ENCODE peak calls at places on chromosomes 11 and 22, in ten cellular contexts. One of them, this sample, is unnamed.

GRCh38 chr11:61908730-61909622 is 8.4 kb downstream of the RAB3IL1 start:
- DNase-seq in upper lobe of left lung: no peak
- DNase-seq in transverse colon: peak
- DNase-seq in sigmoid colon: peak
- DNase-seq in ovary: peak
- DNase-seq in K562: peak
- DNase-seq in esophagus muscularis mucosa: no peak
- DNase-seq in tibial nerve: no peak
- DNase-seq in GM12878: no peak
- DNase-seq in A549: no peak
- DNase-seq in this sample: no peak

GRCh38 chr11:488992-489391 is 18.1 kb downstream of the RNH1 start:
- DNase-seq in ovary: no peak
- DNase-seq in sigmoid colon: no peak
- DNase-seq in esophagus muscularis mucosa: no peak
- DNase-seq in GM12878: no peak
- DNase-seq in A549: no peak
- DNase-seq in transverse colon: peak
- DNase-seq in upper lobe of left lung: peak
- DNase-seq in K562: no peak
- DNase-seq in tibial nerve: no peak
- DNase-seq in this sample: no peak

GRCh38 chr11:118633979-118634378 is 26.6 kb downstream of the PHLDB1 start:
- DNase-seq in transverse colon: no peak
- DNase-seq in GM12878: no peak
- DNase-seq in sigmoid colon: no peak
- DNase-seq in esophagus muscularis mucosa: no peak
- DNase-seq in K562: peak
- DNase-seq in A549: no peak
- DNase-seq in tibial nerve: no peak
- DNase-seq in upper lobe of left lung: no peak
- DNase-seq in ovary: no peak
- DNase-seq in this sample: no peak

GRCh38 chr22:20267441-20268288 is 453 bp downstream of the RTN4R start:
- DNase-seq in esophagus muscularis mucosa: no peak
- DNase-seq in transverse colon: peak
- DNase-seq in ovary: peak
- DNase-seq in upper lobe of left lung: peak
- DNase-seq in sigmoid colon: no peak
- DNase-seq in tibial nerve: no peak
- DNase-seq in GM12878: no peak
- DNase-seq in A549: peak
- DNase-seq in K562: peak
- DNase-seq in this sample: peak

GRCh38 chr22:38513063-38513462 is 7.0 kb upstream of the DDX17 start:
- DNase-seq in esophagus muscularis mucosa: no peak
- DNase-seq in transverse colon: peak
- DNase-seq in tibial nerve: no peak
- DNase-seq in GM12878: no peak
- DNase-seq in K562: peak
- DNase-seq in A549: no peak
- DNase-seq in sigmoid colon: no peak
- DNase-seq in upper lobe of left lung: no peak
- DNase-seq in ovary: no peak
- DNase-seq in this sample: no peak

GRCh38 chr11:469684-470667 is 19.9 kb downstream of the PTDSS2 start:
- DNase-seq in sigmoid colon: peak
- DNase-seq in upper lobe of left lung: peak
- DNase-seq in K562: no peak
- DNase-seq in A549: peak
- DNase-seq in esophagus muscularis mucosa: no peak
- DNase-seq in GM12878: no peak
- DNase-seq in ovary: peak
- DNase-seq in tibial nerve: peak
- DNase-seq in transverse colon: peak
- DNase-seq in this sample: peak

GRCh38 chr11:119148855-119149370 is at the start of gene ABCG4:
- DNase-seq in K562: peak
- DNase-seq in ovary: no peak
- DNase-seq in A549: no peak
- DNase-seq in esophagus muscularis mucosa: no peak
- DNase-seq in upper lobe of left lung: peak
- DNase-seq in sigmoid colon: no peak
- DNase-seq in GM12878: no peak
- DNase-seq in transverse colon: no peak
- DNase-seq in tibial nerve: no peak
- DNase-seq in this sample: peak

GRCh38 chr11:47236482-47236881 is 12.1 kb downstream of the ACP2 start:
- DNase-seq in ovary: no peak
- DNase-seq in tibial nerve: no peak
- DNase-seq in A549: no peak
- DNase-seq in K562: no peak
- DNase-seq in GM12878: no peak
- DNase-seq in upper lobe of left lung: no peak
- DNase-seq in sigmoid colon: no peak
- DNase-seq in esophagus muscularis mucosa: no peak
- DNase-seq in transverse colon: no peak
- DNase-seq in this sample: no peak

GRCh38 chr11:102757823-102758549 is 22.4 kb downstream of the MMP10 start:
- DNase-seq in GM12878: no peak
- DNase-seq in ovary: no peak
- DNase-seq in tibial nerve: no peak
- DNase-seq in transverse colon: no peak
- DNase-seq in sigmoid colon: no peak
- DNase-seq in K562: no peak
- DNase-seq in A549: no peak
- DNase-seq in upper lobe of left lung: no peak
- DNase-seq in esophagus muscularis mucosa: no peak
- DNase-seq in this sample: no peak

GRCh38 chr11:92070026-92070889 is 154.4 kb upstream of the FAT3 start:
- DNase-seq in upper lobe of left lung: no peak
- DNase-seq in transverse colon: no peak
- DNase-seq in K562: no peak
- DNase-seq in ovary: no peak
- DNase-seq in sigmoid colon: no peak
- DNase-seq in esophagus muscularis mucosa: no peak
- DNase-seq in tibial nerve: no peak
- DNase-seq in GM12878: no peak
- DNase-seq in A549: no peak
- DNase-seq in this sample: no peak

GRCh38 chr22:36977401-36977861 is 41.8 kb downstream of the TST start:
- DNase-seq in sigmoid colon: peak
- DNase-seq in ovary: peak
- DNase-seq in A549: peak
- DNase-seq in GM12878: peak
- DNase-seq in transverse colon: peak
- DNase-seq in esophagus muscularis mucosa: no peak
- DNase-seq in K562: peak
- DNase-seq in tibial nerve: peak
- DNase-seq in upper lobe of left lung: peak
- DNase-seq in this sample: peak

GRCh38 chr22:37818397-37819099 is 4.6 kb upstream of the GALR3 start:
- DNase-seq in tibial nerve: no peak
- DNase-seq in GM12878: no peak
- DNase-seq in upper lobe of left lung: peak
- DNase-seq in transverse colon: peak
- DNase-seq in A549: no peak
- DNase-seq in esophagus muscularis mucosa: no peak
- DNase-seq in K562: no peak
- DNase-seq in ovary: peak
- DNase-seq in sigmoid colon: peak
- DNase-seq in this sample: peak

GRCh38 chr11:47533690-47534135 is 19.2 kb downstream of the CELF1 start:
- DNase-seq in tibial nerve: no peak
- DNase-seq in transverse colon: no peak
- DNase-seq in sigmoid colon: no peak
- DNase-seq in esophagus muscularis mucosa: no peak
- DNase-seq in K562: no peak
- DNase-seq in A549: no peak
- DNase-seq in upper lobe of left lung: no peak
- DNase-seq in GM12878: no peak
- DNase-seq in ovary: no peak
- DNase-seq in this sample: no peak

GRCh38 chr11:12120031-12121008 is 9.9 kb downstream of the MICAL2 start:
- DNase-seq in upper lobe of left lung: no peak
- DNase-seq in transverse colon: no peak
- DNase-seq in A549: no peak
- DNase-seq in tibial nerve: no peak
- DNase-seq in sigmoid colon: no peak
- DNase-seq in GM12878: no peak
- DNase-seq in esophagus muscularis mucosa: no peak
- DNase-seq in K562: no peak
- DNase-seq in ovary: no peak
- DNase-seq in this sample: no peak

GRCh38 chr22:25487508-25487907 is 77.0 kb upstream of the GRK3 start:
- DNase-seq in GM12878: no peak
- DNase-seq in tibial nerve: no peak
- DNase-seq in ovary: no peak
- DNase-seq in esophagus muscularis mucosa: no peak
- DNase-seq in upper lobe of left lung: no peak
- DNase-seq in K562: no peak
- DNase-seq in sigmoid colon: no peak
- DNase-seq in transverse colon: no peak
- DNase-seq in A549: no peak
- DNase-seq in this sample: no peak

GRCh38 chr22:25485626-25486545 is 78.6 kb upstream of the GRK3 start:
- DNase-seq in upper lobe of left lung: no peak
- DNase-seq in A549: no peak
- DNase-seq in esophagus muscularis mucosa: no peak
- DNase-seq in K562: no peak
- DNase-seq in tibial nerve: no peak
- DNase-seq in ovary: no peak
- DNase-seq in transverse colon: no peak
- DNase-seq in GM12878: peak
- DNase-seq in sigmoid colon: no peak
- DNase-seq in this sample: no peak

GRCh38 chr22:25490869-25491268 is 73.6 kb upstream of the GRK3 start:
- DNase-seq in sigmoid colon: no peak
- DNase-seq in tibial nerve: no peak
- DNase-seq in esophagus muscularis mucosa: no peak
- DNase-seq in upper lobe of left lung: no peak
- DNase-seq in K562: no peak
- DNase-seq in ovary: no peak
- DNase-seq in transverse colon: no peak
- DNase-seq in A549: no peak
- DNase-seq in GM12878: no peak
- DNase-seq in this sample: no peak

GRCh38 chr22:25489947-25490346 is 74.5 kb upstream of the GRK3 start:
- DNase-seq in sigmoid colon: no peak
- DNase-seq in esophagus muscularis mucosa: no peak
- DNase-seq in transverse colon: no peak
- DNase-seq in tibial nerve: no peak
- DNase-seq in A549: no peak
- DNase-seq in K562: no peak
- DNase-seq in GM12878: no peak
- DNase-seq in upper lobe of left lung: no peak
- DNase-seq in ovary: no peak
- DNase-seq in this sample: no peak

GRCh38 chr22:25488244-25489020 is 76.0 kb upstream of the GRK3 start:
- DNase-seq in ovary: peak
- DNase-seq in GM12878: peak
- DNase-seq in sigmoid colon: no peak
- DNase-seq in tibial nerve: peak
- DNase-seq in A549: peak
- DNase-seq in esophagus muscularis mucosa: no peak
- DNase-seq in upper lobe of left lung: no peak
- DNase-seq in transverse colon: peak
- DNase-seq in K562: no peak
- DNase-seq in this sample: peak
- TF ChIP-seq EP300 in ovary: no peak
- TF ChIP-seq EP300 in GM12878: no peak
- TF ChIP-seq EP300 in sigmoid colon: no peak
- TF ChIP-seq EP300 in tibial nerve: no peak
- TF ChIP-seq EP300 in A549: no peak
- TF ChIP-seq EP300 in esophagus muscularis mucosa: no peak
- TF ChIP-seq EP300 in upper lobe of left lung: no peak
- TF ChIP-seq EP300 in transverse colon: no peak
- TF ChIP-seq EP300 in K562: no peak
- TF ChIP-seq EP300 in this sample: no peak

DNA sequence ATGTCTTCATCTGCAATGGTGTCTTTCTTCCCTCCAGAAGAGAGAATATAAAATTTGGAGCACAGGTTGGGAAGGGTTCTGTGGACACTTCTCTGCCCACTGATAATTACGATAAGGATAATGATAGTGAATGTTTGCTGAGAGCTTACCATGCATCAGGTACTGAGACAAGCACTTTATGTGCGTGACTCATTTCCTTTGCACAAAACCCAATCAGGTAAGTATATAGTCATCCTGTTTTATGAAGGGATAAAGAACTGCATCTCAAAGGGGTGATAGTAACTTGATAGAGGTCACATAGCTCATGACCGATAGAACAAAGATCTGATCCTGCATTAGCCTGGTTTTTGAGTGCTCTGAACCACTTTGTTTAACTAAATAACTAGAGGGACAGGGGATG is 9.4 kb downstream of the DRD2 start:
- DNase-seq in transverse colon: no peak
- DNase-seq in K562: no peak
- DNase-seq in ovary: no peak
- DNase-seq in tibial nerve: no peak
- DNase-seq in upper lobe of left lung: no peak
- DNase-seq in esophagus muscularis mucosa: no peak
- DNase-seq in GM12878: no peak
- DNase-seq in sigmoid colon: no peak
- DNase-seq in A549: no peak
- DNase-seq in this sample: no peak
- H3K27ac ChIP-seq in transverse colon: no peak
- H3K27ac ChIP-seq in K562: no peak
- H3K27ac ChIP-seq in ovary: no peak
- H3K27ac ChIP-seq in tibial nerve: no peak
- H3K27ac ChIP-seq in upper lobe of left lung: no peak
- H3K27ac ChIP-seq in esophagus muscularis mucosa: no peak
- H3K27ac ChIP-seq in GM12878: no peak
- H3K27ac ChIP-seq in sigmoid colon: no peak
- H3K27ac ChIP-seq in A549: no peak
- H3K27ac ChIP-seq in this sample: no peak

DNA sequence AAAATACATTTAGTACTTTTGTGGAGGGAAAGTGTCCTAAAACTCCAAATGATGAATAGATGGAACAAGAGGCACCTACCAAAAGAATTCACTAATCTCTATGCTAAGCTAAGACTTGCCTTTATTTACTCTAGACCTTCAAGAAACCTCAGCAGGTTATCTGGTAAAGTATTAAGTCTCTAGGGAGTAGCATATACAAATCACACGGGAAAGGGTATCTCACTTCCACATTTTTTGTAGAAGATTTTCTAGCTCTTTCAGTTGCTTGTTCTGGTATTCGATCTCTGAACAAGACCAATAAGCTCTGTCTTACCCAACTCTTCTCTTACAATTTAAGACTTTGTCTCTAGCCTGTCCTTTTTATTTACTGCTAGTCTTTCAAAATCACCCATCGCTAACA is 18.1 kb upstream of the CADM1 start:
- DNase-seq in transverse colon: no peak
- DNase-seq in tibial nerve: no peak
- DNase-seq in K562: no peak
- DNase-seq in esophagus muscularis mucosa: no peak
- DNase-seq in GM12878: peak
- DNase-seq in upper lobe of left lung: no peak
- DNase-seq in ovary: no peak
- DNase-seq in A549: no peak
- DNase-seq in sigmoid colon: no peak
- DNase-seq in this sample: no peak
- TF ChIP-seq EP300 in transverse colon: no peak
- TF ChIP-seq EP300 in tibial nerve: no peak
- TF ChIP-seq EP300 in K562: no peak
- TF ChIP-seq EP300 in esophagus muscularis mucosa: no peak
- TF ChIP-seq EP300 in GM12878: no peak
- TF ChIP-seq EP300 in upper lobe of left lung: no peak
- TF ChIP-seq EP300 in ovary: no peak
- TF ChIP-seq EP300 in A549: no peak
- TF ChIP-seq EP300 in sigmoid colon: no peak
- TF ChIP-seq EP300 in this sample: no peak

GRCh38 chr11:78428273-78428651 is 10.6 kb upstream of the GAB2 start:
- DNase-seq in transverse colon: no peak
- DNase-seq in ovary: no peak
- DNase-seq in sigmoid colon: no peak
- DNase-seq in A549: no peak
- DNase-seq in esophagus muscularis mucosa: no peak
- DNase-seq in GM12878: no peak
- DNase-seq in K562: no peak
- DNase-seq in tibial nerve: no peak
- DNase-seq in upper lobe of left lung: no peak
- DNase-seq in this sample: no peak
- H3K27ac ChIP-seq in transverse colon: no peak
- H3K27ac ChIP-seq in ovary: no peak
- H3K27ac ChIP-seq in sigmoid colon: no peak
- H3K27ac ChIP-seq in A549: no peak
- H3K27ac ChIP-seq in esophagus muscularis mucosa: no peak
- H3K27ac ChIP-seq in GM12878: peak
- H3K27ac ChIP-seq in K562: no peak
- H3K27ac ChIP-seq in tibial nerve: no peak
- H3K27ac ChIP-seq in upper lobe of left lung: peak
- H3K27ac ChIP-seq in this sample: no peak